ENCODE peak calls at places on chromosomes 2 and 18, in seven cellular contexts. One of them, this sample, is unnamed. For H3K36me3, the result is how much of the 10 kb centered on the place peaks cover.

GRCh38 chr2:237189799-237190198 is 104.1 kb downstream of the COPS8 start:
- DNase-seq in right atrium auricular region: no peak
- DNase-seq in uterus: no peak
- DNase-seq in astrocyte: no peak
- DNase-seq in ovary: peak
- DNase-seq in SK-N-SH: no peak
- DNase-seq in GM06990: no peak
- DNase-seq in this sample: no peak

GRCh38 chr2:10535703-10536102 is 87.6 kb upstream of the ODC1 start:
- DNase-seq in ovary: no peak
- DNase-seq in GM06990: no peak
- DNase-seq in right atrium auricular region: no peak
- DNase-seq in uterus: no peak
- DNase-seq in SK-N-SH: no peak
- DNase-seq in astrocyte: no peak
- DNase-seq in this sample: no peak

GRCh38 chr2:229714736-229715541 is 584 bp upstream of the DNER start:
- DNase-seq in SK-N-SH: peak
- DNase-seq in GM06990: peak
- DNase-seq in uterus: peak
- DNase-seq in astrocyte: peak
- DNase-seq in ovary: no peak
- DNase-seq in right atrium auricular region: no peak
- DNase-seq in this sample: peak

GRCh38 chr18:33282142-33282541 is 158.4 kb downstream of the CCDC178 start:
- DNase-seq in GM06990: no peak
- DNase-seq in right atrium auricular region: no peak
- DNase-seq in ovary: no peak
- DNase-seq in astrocyte: no peak
- DNase-seq in uterus: no peak
- DNase-seq in SK-N-SH: no peak
- DNase-seq in this sample: no peak

GRCh38 chr2:172884336-172884735 is 148.7 kb downstream of the RAPGEF4 start:
- DNase-seq in astrocyte: no peak
- DNase-seq in SK-N-SH: no peak
- DNase-seq in right atrium auricular region: no peak
- DNase-seq in uterus: no peak
- DNase-seq in ovary: no peak
- DNase-seq in GM06990: no peak
- DNase-seq in this sample: no peak

GRCh38 chr18:51266736-51267135 is 69.3 kb upstream of the MEX3C start:
- DNase-seq in SK-N-SH: no peak
- DNase-seq in right atrium auricular region: no peak
- DNase-seq in astrocyte: no peak
- DNase-seq in GM06990: peak
- DNase-seq in uterus: no peak
- DNase-seq in ovary: no peak
- DNase-seq in this sample: no peak

GRCh38 chr18:32081881-32082280 is 9.8 kb upstream of the RNF138 start:
- DNase-seq in uterus: no peak
- DNase-seq in ovary: no peak
- DNase-seq in astrocyte: peak
- DNase-seq in GM06990: no peak
- DNase-seq in SK-N-SH: no peak
- DNase-seq in right atrium auricular region: no peak
- DNase-seq in this sample: no peak

GRCh38 chr2:100957971-100958653 is 44.0 kb upstream of the RPL31 start:
- DNase-seq in astrocyte: peak
- DNase-seq in ovary: no peak
- DNase-seq in GM06990: no peak
- DNase-seq in right atrium auricular region: peak
- DNase-seq in SK-N-SH: no peak
- DNase-seq in uterus: peak
- DNase-seq in this sample: no peak

GRCh38 chr2:26730549-26730948 is 33.5 kb upstream of the SLC35F6 start:
- DNase-seq in ovary: no peak
- DNase-seq in SK-N-SH: no peak
- DNase-seq in right atrium auricular region: no peak
- DNase-seq in astrocyte: no peak
- DNase-seq in GM06990: no peak
- DNase-seq in uterus: no peak
- DNase-seq in this sample: no peak

GRCh38 chr2:26725516-26725810 is 32.9 kb downstream of the KCNK3 start:
- DNase-seq in right atrium auricular region: no peak
- DNase-seq in ovary: no peak
- DNase-seq in uterus: no peak
- DNase-seq in SK-N-SH: no peak
- DNase-seq in astrocyte: no peak
- DNase-seq in GM06990: no peak
- DNase-seq in this sample: no peak

GRCh38 chr2:26729311-26729710 is 34.8 kb upstream of the SLC35F6 start:
- DNase-seq in uterus: no peak
- DNase-seq in astrocyte: no peak
- DNase-seq in SK-N-SH: no peak
- DNase-seq in right atrium auricular region: no peak
- DNase-seq in GM06990: no peak
- DNase-seq in ovary: no peak
- DNase-seq in this sample: no peak

GRCh38 chr2:26726229-26726628 is 33.7 kb downstream of the KCNK3 start:
- DNase-seq in right atrium auricular region: no peak
- DNase-seq in ovary: no peak
- DNase-seq in SK-N-SH: no peak
- DNase-seq in GM06990: no peak
- DNase-seq in uterus: no peak
- DNase-seq in astrocyte: no peak
- DNase-seq in this sample: no peak

DNA sequence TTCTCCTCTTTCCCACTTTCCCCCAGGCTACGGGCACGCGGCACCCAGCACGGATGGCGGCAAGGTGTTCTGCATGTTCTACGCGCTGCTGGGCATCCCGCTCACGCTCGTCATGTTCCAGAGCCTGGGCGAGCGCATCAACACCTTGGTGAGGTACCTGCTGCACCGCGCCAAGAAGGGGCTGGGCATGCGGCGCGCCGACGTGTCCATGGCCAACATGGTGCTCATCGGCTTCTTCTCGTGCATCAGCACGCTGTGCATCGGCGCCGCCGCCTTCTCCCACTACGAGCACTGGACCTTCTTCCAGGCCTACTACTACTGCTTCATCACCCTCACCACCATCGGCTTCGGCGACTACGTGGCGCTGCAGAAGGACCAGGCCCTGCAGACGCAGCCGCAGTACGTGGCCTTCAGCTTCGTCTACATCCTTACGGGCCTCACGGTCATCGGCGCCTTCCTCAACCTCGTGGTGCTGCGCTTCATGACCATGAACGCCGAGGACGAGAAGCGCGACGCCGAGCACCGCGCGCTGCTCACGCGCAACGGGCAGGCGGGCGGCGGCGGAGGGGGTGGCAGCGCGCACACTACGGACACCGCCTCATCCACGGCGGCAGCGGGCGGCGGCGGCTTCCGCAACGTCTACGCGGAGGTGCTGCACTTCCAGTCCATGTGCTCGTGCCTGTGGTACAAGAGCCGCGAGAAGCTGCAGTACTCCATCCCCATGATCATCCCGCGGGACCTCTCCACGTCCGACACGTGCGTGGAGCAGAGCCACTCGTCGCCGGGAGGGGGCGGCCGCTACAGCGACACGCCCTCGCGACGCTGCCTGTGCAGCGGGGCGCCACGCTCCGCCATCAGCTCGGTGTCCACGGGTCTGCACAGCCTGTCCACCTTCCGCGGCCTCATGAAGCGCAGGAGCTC is 35.4 kb downstream of the KCNK3 start:
- DNase-seq in SK-N-SH: no peak
- DNase-seq in astrocyte: no peak
- DNase-seq in uterus: no peak
- DNase-seq in ovary: no peak
- DNase-seq in right atrium auricular region: no peak
- DNase-seq in GM06990: no peak
- DNase-seq in this sample: no peak
- TF ChIP-seq CTCF in SK-N-SH: no peak
- TF ChIP-seq CTCF in astrocyte: no peak
- TF ChIP-seq CTCF in uterus: peak
- TF ChIP-seq CTCF in ovary: peak
- TF ChIP-seq CTCF in right atrium auricular region: peak
- TF ChIP-seq CTCF in GM06990: no peak
- TF ChIP-seq CTCF in this sample: no peak

GRCh38 chr2:127721978-127722355 is 20.7 kb downstream of the SFT2D3 start:
- DNase-seq in uterus: no peak
- DNase-seq in astrocyte: peak
- DNase-seq in ovary: no peak
- DNase-seq in right atrium auricular region: no peak
- DNase-seq in SK-N-SH: no peak
- DNase-seq in GM06990: no peak
- DNase-seq in this sample: no peak

GRCh38 chr2:127721311-127721977 is 20.1 kb downstream of the SFT2D3 start:
- DNase-seq in uterus: no peak
- DNase-seq in SK-N-SH: no peak
- DNase-seq in astrocyte: peak
- DNase-seq in GM06990: no peak
- DNase-seq in right atrium auricular region: no peak
- DNase-seq in ovary: no peak
- DNase-seq in this sample: no peak

GRCh38 chr2:127722807-127723206 is 21.5 kb downstream of the SFT2D3 start:
- DNase-seq in SK-N-SH: no peak
- DNase-seq in ovary: no peak
- DNase-seq in astrocyte: no peak
- DNase-seq in uterus: no peak
- DNase-seq in GM06990: no peak
- DNase-seq in right atrium auricular region: no peak
- DNase-seq in this sample: no peak

DNA sequence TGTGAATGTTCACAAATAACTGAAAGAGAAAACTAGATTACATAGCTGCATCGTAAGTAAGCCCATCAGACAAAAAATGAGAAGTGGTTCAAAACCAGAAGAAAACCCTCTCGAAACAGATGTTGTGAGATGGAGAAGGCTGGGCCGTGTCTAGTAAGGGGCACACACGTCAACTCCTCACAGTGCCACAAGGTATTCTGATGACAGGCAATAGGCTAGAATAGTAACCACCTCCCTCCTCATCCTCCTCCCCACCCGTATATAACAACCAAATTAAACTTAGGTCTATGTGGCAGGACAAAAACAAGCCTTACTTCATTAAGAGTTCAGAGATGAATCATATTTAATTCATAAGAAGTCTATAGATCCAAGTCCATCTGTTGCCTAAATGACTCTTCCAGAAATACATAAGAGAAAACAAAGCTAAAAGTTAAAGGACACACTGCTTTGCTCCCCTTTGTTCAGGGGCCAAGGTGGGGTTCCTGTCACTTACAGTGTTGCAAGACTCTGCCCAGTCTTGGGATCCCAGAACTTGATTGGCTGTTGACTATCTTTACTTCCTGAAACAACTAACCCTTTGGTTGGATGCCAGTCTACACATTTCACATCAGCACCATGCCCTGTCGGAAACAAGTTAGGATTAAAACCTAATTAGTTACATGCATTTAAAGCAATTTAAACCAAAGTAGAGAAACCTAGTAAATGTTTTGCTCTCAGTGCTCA is 25.0 kb downstream of the SFT2D3 start:
- DNase-seq in astrocyte: no peak
- DNase-seq in ovary: no peak
- DNase-seq in SK-N-SH: no peak
- DNase-seq in right atrium auricular region: no peak
- DNase-seq in GM06990: no peak
- DNase-seq in uterus: no peak
- DNase-seq in this sample: no peak
- H3K36me3 ChIP-seq in astrocyte: under half
- H3K36me3 ChIP-seq in ovary: under half
- H3K36me3 ChIP-seq in SK-N-SH: under half
- H3K36me3 ChIP-seq in right atrium auricular region: under half
- H3K36me3 ChIP-seq in GM06990: under half
- H3K36me3 ChIP-seq in uterus: under half
- H3K36me3 ChIP-seq in this sample: under half

DNA sequence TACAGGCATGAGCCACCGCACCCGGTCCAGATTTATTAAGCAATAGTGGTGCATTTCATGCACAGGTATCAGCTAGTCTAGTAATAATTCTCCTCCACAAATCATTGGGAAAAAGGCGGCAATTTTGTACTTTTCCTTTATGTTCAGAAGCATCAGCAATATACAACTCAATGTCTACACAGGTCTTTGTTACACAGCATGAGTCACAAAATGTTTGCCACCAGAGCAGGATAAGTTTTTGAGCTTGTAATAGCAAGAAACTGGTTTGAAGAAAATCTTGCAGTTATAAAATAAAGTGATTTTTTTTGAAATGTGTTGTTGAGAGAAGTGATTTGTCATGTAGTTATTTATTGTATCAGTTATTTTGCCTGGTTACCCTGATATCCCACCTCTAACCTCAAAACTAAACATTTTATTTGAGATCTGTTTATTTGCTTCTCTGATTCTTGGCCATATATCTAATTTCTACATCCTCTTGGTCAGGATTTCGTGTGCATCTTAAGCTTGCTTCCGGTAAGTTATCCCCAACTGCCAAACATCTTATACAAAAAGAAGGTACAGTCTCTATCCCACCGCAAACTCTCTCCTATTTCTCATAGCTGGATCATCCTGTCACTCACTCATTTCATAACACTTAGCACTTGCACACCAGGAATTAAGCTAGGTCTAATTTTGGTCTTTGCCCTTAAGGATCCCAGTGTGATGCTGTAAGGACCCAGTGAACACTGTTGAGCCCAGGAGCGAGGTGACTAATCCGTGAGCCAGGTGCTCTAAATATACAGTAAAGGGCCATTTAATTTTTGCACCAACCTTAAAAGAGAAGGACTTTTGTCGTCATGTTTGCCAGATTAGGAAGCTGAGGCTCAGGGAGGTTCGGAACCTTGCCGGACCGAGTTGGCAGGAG is 4.5 kb upstream of the ITPRIPL1 start:
- DNase-seq in GM06990: no peak
- DNase-seq in uterus: no peak
- DNase-seq in SK-N-SH: no peak
- DNase-seq in astrocyte: no peak
- DNase-seq in right atrium auricular region: no peak
- DNase-seq in ovary: no peak
- DNase-seq in this sample: no peak
- H3K4me3 ChIP-seq in GM06990: peak
- H3K4me3 ChIP-seq in uterus: peak
- H3K4me3 ChIP-seq in SK-N-SH: peak
- H3K4me3 ChIP-seq in astrocyte: peak
- H3K4me3 ChIP-seq in right atrium auricular region: peak
- H3K4me3 ChIP-seq in ovary: peak
- H3K4me3 ChIP-seq in this sample: peak

GRCh38 chr2:200306719-200306968 is 151 bp downstream of the SPATS2L start:
- DNase-seq in uterus: no peak
- DNase-seq in right atrium auricular region: no peak
- DNase-seq in SK-N-SH: no peak
- DNase-seq in ovary: no peak
- DNase-seq in GM06990: no peak
- DNase-seq in astrocyte: no peak
- DNase-seq in this sample: no peak

GRCh38 chr2:200308001-200308400 is 1.5 kb downstream of the SPATS2L start:
- DNase-seq in SK-N-SH: no peak
- DNase-seq in uterus: no peak
- DNase-seq in astrocyte: peak
- DNase-seq in ovary: no peak
- DNase-seq in right atrium auricular region: no peak
- DNase-seq in GM06990: no peak
- DNase-seq in this sample: no peak

GRCh38 chr2:200308421-200309295 is 2.2 kb downstream of the SPATS2L start:
- DNase-seq in uterus: no peak
- DNase-seq in SK-N-SH: no peak
- DNase-seq in GM06990: no peak
- DNase-seq in ovary: no peak
- DNase-seq in astrocyte: peak
- DNase-seq in right atrium auricular region: no peak
- DNase-seq in this sample: no peak

GRCh38 chr2:200306969-200307811 is 697 bp downstream of the SPATS2L start:
- DNase-seq in uterus: peak
- DNase-seq in astrocyte: no peak
- DNase-seq in GM06990: peak
- DNase-seq in right atrium auricular region: no peak
- DNase-seq in SK-N-SH: peak
- DNase-seq in ovary: peak
- DNase-seq in this sample: peak

DNA sequence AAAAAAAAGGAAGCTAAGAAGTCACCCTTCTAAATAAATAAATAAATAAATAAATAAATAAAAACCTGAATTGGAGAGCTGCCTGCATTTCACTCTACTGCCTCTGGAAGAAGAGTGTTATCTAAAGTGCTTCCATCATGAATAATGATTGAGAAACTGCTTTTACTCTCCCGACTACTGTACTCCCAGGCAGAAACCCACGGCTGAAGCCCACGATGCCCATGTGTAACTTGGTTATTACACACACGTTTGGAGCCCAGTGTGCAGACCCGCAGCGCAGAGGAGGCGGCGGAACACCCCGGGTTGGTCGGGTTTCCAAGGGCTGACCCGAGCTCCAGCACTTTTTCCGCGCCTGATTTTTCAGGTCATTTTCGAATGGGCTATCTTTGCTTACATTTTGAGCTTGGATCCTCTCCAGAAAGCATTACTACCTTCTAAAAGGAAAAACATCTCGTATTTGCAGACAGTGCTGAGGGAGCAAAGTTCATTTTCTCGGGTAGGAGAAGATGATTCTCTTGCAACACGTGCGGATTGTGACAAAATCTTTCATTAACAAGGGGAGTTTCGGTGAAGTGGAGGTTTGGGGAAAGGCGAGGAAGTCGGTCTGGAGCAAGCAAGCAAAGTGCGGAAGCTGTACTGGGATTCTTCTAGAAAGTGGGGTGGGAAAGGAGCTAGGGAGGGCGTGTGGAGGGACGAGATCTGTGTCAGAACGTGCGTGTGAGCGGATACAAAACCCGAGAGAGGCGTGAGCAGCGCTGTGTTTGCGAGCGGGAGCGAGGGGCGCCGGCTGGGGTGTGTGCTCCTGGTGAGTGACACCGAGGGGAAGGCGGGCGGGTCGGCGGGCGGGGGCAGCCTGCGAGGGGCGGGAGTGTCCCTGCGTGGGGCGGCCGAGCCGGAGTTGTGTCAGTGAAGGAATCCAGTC is at the start of gene SPATS2L:
- DNase-seq in right atrium auricular region: peak
- DNase-seq in astrocyte: peak
- DNase-seq in GM06990: peak
- DNase-seq in ovary: peak
- DNase-seq in uterus: peak
- DNase-seq in SK-N-SH: peak
- DNase-seq in this sample: peak
- TF ChIP-seq CTCF in right atrium auricular region: no peak
- TF ChIP-seq CTCF in astrocyte: no peak
- TF ChIP-seq CTCF in GM06990: no peak
- TF ChIP-seq CTCF in ovary: peak
- TF ChIP-seq CTCF in uterus: no peak
- TF ChIP-seq CTCF in SK-N-SH: no peak
- TF ChIP-seq CTCF in this sample: no peak